ENCODE peak calls at places on chromosomes 5 and 9, in six cellular contexts. T is psoas muscle, H is left ventricle myocardium inferior, S is thoracic aorta, B is astrocyte, E is transverse colon. W is an unnamed sample.

GRCh38 chr9:126456396-126456795 is 129.8 kb downstream of the MVB12B start:
- DNase-seq in T (no peak), H (no peak), S (no peak), B (peak; percentile 39), E (no peak), W (no peak)

GRCh38 chr9:129237804-129238203 is 59.7 kb upstream of the IER5L start:
- DNase-seq in T (peak; percentile 11), H (no peak), S (no peak), B (no peak), E (no peak), W (no peak)

GRCh38 chr9:74755355-74755754 is 132.4 kb downstream of the TRPM6 start:
- DNase-seq in T (no peak), H (no peak), S (no peak), B (no peak), E (no peak), W (no peak)

GRCh38 chr5:150107909-150108447 is 21.6 kb upstream of the CSF1R start:
- DNase-seq in T (no peak), H (no peak), S (no peak), B (no peak), E (no peak), W (no peak)

GRCh38 chr9:37453827-37454226 is 11.4 kb downstream of the ZBTB5 start:
- DNase-seq in T (no peak), H (no peak), S (no peak), B (no peak), E (no peak), W (no peak)

GRCh38 chr5:99929806-99930135 is 605.4 kb upstream of the FAM174A start:
- DNase-seq in T (peak; percentile 23), H (no peak), S (no peak), B (no peak), E (no peak), W (no peak)

GRCh38 chr9:16445141-16445920 is 425.1 kb downstream of the BNC2 start:
- DNase-seq in T (no peak), H (no peak), S (no peak), B (peak; percentile 59), E (no peak), W (peak; percentile 68)

GRCh38 chr5:176360894-176361436 is 599 bp downstream of the KIAA1191 start:
- DNase-seq in T (no peak), H (no peak), S (no peak), B (no peak), E (peak; percentile 26), W (peak; percentile 30)

GRCh38 chr5:89282038-89282831 is 399.3 kb upstream of the MEF2C start:
- DNase-seq in T (no peak), H (no peak), S (no peak), B (peak; percentile 71), E (no peak), W (no peak)

GRCh38 chr5:147417133-147417813 is 92.6 kb downstream of the DPYSL3 start:
- DNase-seq in T (peak; percentile 57), H (peak; percentile 43), S (peak; percentile 75), B (peak; percentile 97), E (peak; percentile 81), W (no peak)

GRCh38 chr9:137236238-137236935 is 4.7 kb upstream of the TUBB4B start:
- DNase-seq in T (peak; percentile 94), H (peak; percentile 87), S (peak; percentile 45), B (peak; percentile 25), E (peak; percentile 93), W (peak; percentile 95)

DNA sequence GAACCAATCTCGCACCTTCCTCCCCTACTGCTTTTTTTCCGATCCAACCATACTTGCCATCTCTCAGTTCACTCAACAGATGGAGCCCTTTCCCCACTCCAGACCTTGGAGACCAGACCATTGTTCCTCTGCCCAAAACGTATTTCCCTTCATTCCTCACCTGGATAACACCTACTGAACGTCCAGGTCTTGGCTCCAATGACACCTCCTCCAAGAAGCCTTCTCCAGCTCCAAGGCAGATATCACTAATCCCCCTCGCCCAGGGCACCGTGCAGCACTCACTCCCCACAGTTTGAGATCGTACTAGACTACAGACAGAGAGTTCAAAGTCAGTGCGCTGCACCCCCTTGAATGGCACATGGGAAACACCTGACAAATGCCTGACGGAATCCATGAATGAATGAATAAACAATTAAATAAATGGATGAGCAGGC is 47.1 kb upstream of the AKNA start:
- DNase-seq in T (no peak), H (no peak), S (no peak), B (no peak), E (no peak), W (peak; percentile 91)
- TF ChIP-seq CTCF in T (no peak), H (peak; percentile 60), S (no peak), B (peak; percentile 62), E (peak; percentile 26), W (peak; percentile 87)

DNA sequence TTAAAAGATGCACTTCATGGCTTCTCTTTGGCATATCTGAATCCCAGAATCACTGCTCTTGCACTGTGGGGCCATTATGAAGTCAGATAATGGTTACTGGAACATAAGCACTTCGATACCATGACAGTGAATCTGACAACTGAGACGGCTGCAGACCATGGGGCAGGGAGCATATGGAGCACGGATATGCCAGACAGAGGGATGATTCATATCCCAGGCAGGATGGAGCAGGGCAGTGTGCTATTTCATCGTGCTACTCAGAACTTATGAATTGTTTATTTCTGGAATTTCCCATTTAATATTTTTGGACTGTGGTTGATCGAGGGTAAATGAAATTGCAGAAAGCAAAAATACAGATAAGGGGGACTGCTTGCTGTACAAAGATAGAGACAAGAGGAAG is 145.0 kb downstream of the EGFLAM start:
- DNase-seq in T (no peak), H (no peak), S (no peak), B (peak; percentile 18), E (no peak), W (no peak)
- H3K27ac ChIP-seq in T (no peak overlapping the region), H (no peak overlapping the region), S (no peak overlapping the region), B (no peak overlapping the region), E (no peak overlapping the region), W (no peak overlapping the region)

GRCh38 chr5:29367176-29367833 is 1826.2 kb upstream of the CDH6 start:
- DNase-seq in T (no peak), H (no peak), S (no peak), B (no peak), E (no peak), W (no peak)
- TF ChIP-seq CTCF in T (no peak), H (no peak), S (no peak), B (no peak), E (no peak), W (no peak)

GRCh38 chr5:180070726-180071417 is 687 bp downstream of the RNF130 start:
- DNase-seq in T (no peak), H (peak; percentile 40), S (no peak), B (peak; percentile 55), E (peak; percentile 33), W (peak; percentile 29)

GRCh38 chr5:180072556-180072955 is 997 bp upstream of the RNF130 start:
- DNase-seq in T (peak; percentile 55), H (no peak), S (no peak), B (no peak), E (no peak), W (no peak)

GRCh38 chr5:180074462-180074861 is 2.9 kb upstream of the RNF130 start:
- DNase-seq in T (no peak), H (no peak), S (no peak), B (no peak), E (no peak), W (no peak)

GRCh38 chr5:180071418-180072255 is at the start of gene RNF130:
- DNase-seq in T (peak; percentile 97), H (peak; percentile 93), S (peak; percentile 60), B (peak; percentile 77), E (peak; percentile 95), W (peak; percentile 93)

DNA sequence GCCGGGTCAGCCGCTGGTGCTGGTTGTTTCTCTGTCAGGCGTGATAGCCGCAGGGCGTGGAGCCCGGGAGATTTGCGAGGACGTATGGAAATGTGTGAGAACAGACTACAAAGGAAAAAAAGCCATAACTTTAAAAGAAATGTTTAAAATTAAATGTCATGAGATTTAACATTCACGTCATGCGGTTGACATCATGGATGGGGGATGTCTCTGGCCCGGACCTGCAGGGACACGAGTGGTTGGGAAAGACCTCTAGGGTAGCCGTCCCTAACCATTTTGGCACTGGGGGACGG is 643 bp upstream of the RNF130 start:
- DNase-seq in T (no peak), H (no peak), S (no peak), B (no peak), E (no peak), W (no peak)
- H3K27ac ChIP-seq in T (peak overlapping the region; percentile 95), H (peak overlapping the region; percentile 99), S (peak overlapping the region; percentile 93), B (no peak overlapping the region), E (peak overlapping the region; percentile 99), W (peak overlapping the region; percentile 88)

DNA sequence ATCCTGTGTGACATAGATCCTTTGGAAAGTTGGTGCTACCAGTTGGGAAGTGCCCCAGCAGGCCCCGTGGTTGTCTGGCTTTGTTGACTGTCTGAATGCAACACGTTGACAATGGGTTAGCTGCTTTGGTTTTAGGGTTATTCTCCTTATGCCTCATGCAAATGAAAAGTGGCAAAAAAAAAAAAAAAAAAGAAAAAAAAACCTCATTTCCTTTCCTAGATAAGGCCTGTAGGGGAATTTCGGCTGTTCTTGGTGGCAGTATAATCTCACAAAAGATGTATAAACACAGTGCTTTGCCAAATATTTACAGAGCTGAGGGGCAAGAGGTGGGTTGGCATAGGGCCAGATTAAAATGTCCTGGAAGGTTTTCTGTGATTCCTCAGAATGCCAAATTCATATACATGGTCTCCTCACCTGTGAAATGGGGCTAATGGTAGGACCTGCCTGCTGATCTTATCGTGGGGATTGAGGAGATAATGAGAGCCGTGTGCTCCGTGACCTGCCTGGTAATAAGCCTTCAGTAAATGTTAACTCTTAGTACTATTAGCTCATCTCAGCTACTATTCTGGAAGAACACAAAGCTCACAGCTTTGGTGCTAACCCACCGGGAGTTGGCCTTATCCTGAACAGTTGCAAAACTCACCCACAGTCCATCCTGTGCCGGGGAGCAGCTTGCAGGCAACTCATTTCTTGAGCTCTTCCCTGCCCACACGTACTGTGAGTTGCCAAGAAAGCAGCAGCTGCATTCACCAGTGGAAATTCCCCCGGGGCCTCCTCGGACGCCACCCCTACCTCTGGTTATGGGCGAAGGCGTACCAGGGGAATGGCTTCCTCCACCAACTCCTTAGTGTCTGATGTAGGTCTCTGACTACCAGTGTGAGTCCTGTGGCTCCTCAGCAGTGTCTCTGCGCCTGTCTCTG is 220.3 kb downstream of the NR3C1 start:
- DNase-seq in T (peak; percentile 65), H (peak; percentile 38), S (no peak), B (peak; percentile 73), E (peak; percentile 13), W (no peak)
- TF ChIP-seq CTCF in T (no peak), H (no peak), S (no peak), B (no peak), E (no peak), W (no peak)

DNA sequence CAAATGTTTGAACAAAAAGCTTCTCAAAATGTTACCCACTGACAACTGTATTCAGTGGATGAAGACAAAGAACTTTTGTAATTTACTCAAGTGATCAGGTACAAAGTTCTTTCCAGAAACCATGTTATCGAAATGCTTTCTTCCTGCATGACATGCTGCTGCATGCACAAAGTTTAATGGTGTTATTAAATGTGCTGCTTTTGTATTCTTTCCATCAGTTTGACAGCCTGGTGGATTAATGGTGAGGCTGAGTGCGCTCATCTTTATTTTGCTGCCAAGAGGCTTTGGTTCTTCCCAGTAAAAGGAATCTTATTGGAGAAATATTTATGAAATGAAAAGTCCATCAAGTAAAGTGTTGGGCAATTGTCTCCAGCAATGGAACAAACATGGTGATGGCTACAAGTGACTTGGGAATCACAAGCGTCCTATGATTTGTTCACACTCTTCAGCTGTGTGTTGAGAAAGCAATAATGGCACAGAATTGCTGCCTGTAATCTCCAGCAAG is 153.3 kb downstream of the HSD17B3 start:
- DNase-seq in T (no peak), H (no peak), S (no peak), B (no peak), E (no peak), W (peak; percentile 37)
- H3K27ac ChIP-seq in T (no peak overlapping the region), H (no peak overlapping the region), S (no peak overlapping the region), B (no peak overlapping the region), E (peak overlapping the region; percentile 45), W (no peak overlapping the region)

GRCh38 chr5:26692952-26693351 is 345.4 kb downstream of the CDH9 start:
- DNase-seq in T (no peak), H (no peak), S (no peak), B (no peak), E (no peak), W (no peak)
- TF ChIP-seq CTCF in T (no peak), H (no peak), S (no peak), B (no peak), E (no peak), W (no peak)